ENCODE peak calls at places on chromosome 12, in four cellular contexts. One of them, this sample, is unnamed. For H3K4me1, the result is how much of the 10 kb centered on the place peaks cover.

GRCh38 chr12:103169-103981 is 36.8 kb downstream of the IQSEC3 start:
- DNase-seq in fibroblast of lung: no peak
- DNase-seq in GM23248: peak
- DNase-seq in OCI-LY7: peak
- DNase-seq in this sample: no peak

GRCh38 chr12:71888521-71888920 is 49.0 kb downstream of the TBC1D15 start:
- DNase-seq in GM23248: no peak
- DNase-seq in OCI-LY7: no peak
- DNase-seq in fibroblast of lung: no peak
- DNase-seq in this sample: no peak

GRCh38 chr12:75585309-75585708 is 73.9 kb upstream of the KRR1 start:
- DNase-seq in GM23248: peak
- DNase-seq in fibroblast of lung: peak
- DNase-seq in OCI-LY7: no peak
- DNase-seq in this sample: no peak

GRCh38 chr12:104303538-104304151 is at the start of gene EID3:
- DNase-seq in fibroblast of lung: peak
- DNase-seq in GM23248: peak
- DNase-seq in OCI-LY7: peak
- DNase-seq in this sample: peak

GRCh38 chr12:12533238-12533829 is 29.3 kb downstream of the DUSP16 start:
- DNase-seq in fibroblast of lung: peak
- DNase-seq in GM23248: no peak
- DNase-seq in OCI-LY7: no peak
- DNase-seq in this sample: no peak

GRCh38 chr12:80708535-80709328 is 1.3 kb downstream of the MYF6 start:
- DNase-seq in OCI-LY7: no peak
- DNase-seq in GM23248: no peak
- DNase-seq in fibroblast of lung: peak
- DNase-seq in this sample: no peak

GRCh38 chr12:28033538-28033915 is 61.0 kb upstream of the PTHLH start:
- DNase-seq in GM23248: peak
- DNase-seq in fibroblast of lung: peak
- DNase-seq in OCI-LY7: no peak
- DNase-seq in this sample: no peak

GRCh38 chr12:97342130-97342529 is 120.5 kb upstream of the RMST start:
- DNase-seq in fibroblast of lung: no peak
- DNase-seq in GM23248: no peak
- DNase-seq in OCI-LY7: no peak
- DNase-seq in this sample: no peak

GRCh38 chr12:114762490-114763110 is 78.6 kb upstream of the TBX3 start:
- DNase-seq in OCI-LY7: no peak
- DNase-seq in GM23248: no peak
- DNase-seq in fibroblast of lung: no peak
- DNase-seq in this sample: no peak

GRCh38 chr12:69534389-69534822 is 50.9 kb upstream of the CCT2 start:
- DNase-seq in OCI-LY7: no peak
- DNase-seq in GM23248: peak
- DNase-seq in fibroblast of lung: peak
- DNase-seq in this sample: no peak

GRCh38 chr12:24728366-24728765 is 220.5 kb downstream of the BCAT1 start:
- DNase-seq in GM23248: peak
- DNase-seq in OCI-LY7: peak
- DNase-seq in fibroblast of lung: peak
- DNase-seq in this sample: no peak

GRCh38 chr12:107405436-107405835 is 280.2 kb upstream of the PWP1 start:
- DNase-seq in OCI-LY7: no peak
- DNase-seq in fibroblast of lung: no peak
- DNase-seq in GM23248: no peak
- DNase-seq in this sample: no peak

GRCh38 chr12:67772276-67773169 is 124.0 kb downstream of the DYRK2 start:
- DNase-seq in OCI-LY7: no peak
- DNase-seq in fibroblast of lung: peak
- DNase-seq in GM23248: peak
- DNase-seq in this sample: no peak

GRCh38 chr12:101490286-101490920 is 15.3 kb downstream of the SPIC start:
- DNase-seq in GM23248: peak
- DNase-seq in OCI-LY7: peak
- DNase-seq in fibroblast of lung: no peak
- DNase-seq in this sample: no peak

GRCh38 chr12:4099276-4099675 is 174.3 kb upstream of the CCND2 start:
- DNase-seq in GM23248: no peak
- DNase-seq in fibroblast of lung: no peak
- DNase-seq in OCI-LY7: no peak
- DNase-seq in this sample: no peak

GRCh38 chr12:121697093-121697698 is 15.4 kb upstream of the TMEM120B start:
- DNase-seq in GM23248: peak
- DNase-seq in fibroblast of lung: peak
- DNase-seq in OCI-LY7: peak
- DNase-seq in this sample: no peak

GRCh38 chr12:11630046-11630706 is 19.3 kb upstream of the ETV6 start:
- DNase-seq in GM23248: peak
- DNase-seq in OCI-LY7: no peak
- DNase-seq in fibroblast of lung: peak
- DNase-seq in this sample: no peak

GRCh38 chr12:50637870-50638481 is 125.9 kb upstream of the ATF1 start:
- DNase-seq in OCI-LY7: peak
- DNase-seq in fibroblast of lung: peak
- DNase-seq in GM23248: peak
- DNase-seq in this sample: no peak

GRCh38 chr12:124592050-124592449 is 24.6 kb upstream of the NCOR2 start:
- DNase-seq in OCI-LY7: no peak
- DNase-seq in fibroblast of lung: peak
- DNase-seq in GM23248: peak
- DNase-seq in this sample: no peak

GRCh38 chr12:76586764-76587395 is 27.3 kb upstream of the OSBPL8 start:
- DNase-seq in fibroblast of lung: peak
- DNase-seq in GM23248: peak
- DNase-seq in OCI-LY7: peak
- DNase-seq in this sample: peak

GRCh38 chr12:85823436-85824179 is 12.6 kb downstream of the RASSF9 start:
- DNase-seq in GM23248: peak
- DNase-seq in OCI-LY7: no peak
- DNase-seq in fibroblast of lung: peak
- DNase-seq in this sample: no peak

GRCh38 chr12:122947352-122947792 is 18.9 kb downstream of the ABCB9 start:
- DNase-seq in GM23248: peak
- DNase-seq in OCI-LY7: no peak
- DNase-seq in fibroblast of lung: no peak
- DNase-seq in this sample: no peak

DNA sequence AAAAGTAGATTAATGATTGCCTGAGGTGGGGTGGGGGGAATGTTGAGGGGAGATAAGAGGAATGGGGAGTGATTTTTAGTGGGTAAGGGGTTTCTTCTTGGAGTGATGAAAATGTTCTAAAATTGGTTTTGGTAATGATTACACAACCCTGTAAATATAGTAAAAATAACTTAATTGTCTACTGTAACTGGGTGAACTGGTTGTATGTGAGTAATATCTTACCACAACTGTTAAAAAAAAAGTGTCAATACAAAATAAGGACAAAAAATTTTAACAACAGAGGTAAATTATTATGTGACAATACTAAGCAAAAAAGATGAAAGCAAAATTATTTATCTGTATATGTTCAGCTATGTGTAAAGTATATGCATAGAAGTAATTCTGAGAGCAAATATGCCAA is 86.3 kb upstream of the RASSF8 start:
- DNase-seq in OCI-LY7: no peak
- DNase-seq in GM23248: no peak
- DNase-seq in fibroblast of lung: no peak
- DNase-seq in this sample: no peak
- H3K4me1 ChIP-seq in OCI-LY7: under half
- H3K4me1 ChIP-seq in GM23248: under half
- H3K4me1 ChIP-seq in fibroblast of lung: under half
- H3K4me1 ChIP-seq in this sample: under half

DNA sequence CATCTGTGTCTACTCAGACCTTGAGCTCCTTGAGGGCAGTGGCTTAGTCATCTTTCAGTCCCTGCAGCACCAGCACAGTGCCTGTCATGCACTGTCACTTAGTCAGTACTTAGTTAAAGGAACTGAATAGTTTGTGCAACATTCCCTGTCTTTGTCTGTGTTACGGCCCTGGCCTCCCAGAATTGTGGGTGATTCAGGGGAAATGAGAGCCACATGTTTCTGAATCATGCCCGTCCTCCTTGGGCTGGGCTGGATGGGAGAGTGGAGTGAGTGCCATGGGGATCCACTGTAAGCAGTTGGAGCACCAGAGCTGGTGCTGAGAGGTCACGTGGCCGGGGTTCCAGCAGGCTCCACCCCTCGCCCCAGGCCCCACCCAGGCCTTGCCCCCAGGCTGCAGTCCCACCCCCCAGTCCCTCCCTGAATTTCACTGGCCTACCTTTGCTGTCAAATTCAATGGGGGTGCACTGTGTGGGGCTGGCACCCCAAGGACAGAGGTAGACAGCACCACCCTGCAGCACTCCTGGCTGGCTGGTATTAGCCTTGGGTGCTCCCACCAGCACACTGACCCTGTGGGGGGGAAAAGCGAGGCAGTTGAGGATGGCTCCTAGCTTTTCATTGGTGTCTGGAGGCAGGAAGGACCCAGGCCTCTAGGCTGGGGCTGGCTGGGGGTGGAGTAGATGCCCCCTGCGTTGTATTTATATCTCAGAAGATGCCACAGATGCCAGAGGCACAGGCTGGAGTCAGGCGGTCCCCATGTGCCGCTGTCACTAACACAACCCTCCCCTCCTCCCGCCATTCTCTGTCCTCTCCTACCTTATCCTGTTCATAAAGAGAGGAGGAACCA is 7.4 kb downstream of the ITGA5 start:
- DNase-seq in GM23248: peak
- DNase-seq in OCI-LY7: peak
- DNase-seq in fibroblast of lung: peak
- DNase-seq in this sample: peak
- H3K4me3 ChIP-seq in GM23248: no peak
- H3K4me3 ChIP-seq in OCI-LY7: no peak
- H3K4me3 ChIP-seq in fibroblast of lung: no peak
- H3K4me3 ChIP-seq in this sample: peak

GRCh38 chr12:113241191-113242017 is 20.1 kb downstream of the TPCN1 start:
- DNase-seq in OCI-LY7: no peak
- DNase-seq in GM23248: peak
- DNase-seq in fibroblast of lung: peak
- DNase-seq in this sample: no peak

GRCh38 chr12:113242560-113242959 is 21.3 kb downstream of the TPCN1 start:
- DNase-seq in GM23248: no peak
- DNase-seq in OCI-LY7: no peak
- DNase-seq in fibroblast of lung: no peak
- DNase-seq in this sample: no peak

GRCh38 chr12:113246478-113247122 is 25.3 kb downstream of the TPCN1 start:
- DNase-seq in GM23248: no peak
- DNase-seq in fibroblast of lung: peak
- DNase-seq in OCI-LY7: no peak
- DNase-seq in this sample: no peak

GRCh38 chr12:113242018-113242418 is 20.8 kb downstream of the TPCN1 start:
- DNase-seq in OCI-LY7: no peak
- DNase-seq in fibroblast of lung: peak
- DNase-seq in GM23248: peak
- DNase-seq in this sample: no peak

GRCh38 chr12:113244015-113244983 is 23.0 kb downstream of the TPCN1 start:
- DNase-seq in fibroblast of lung: no peak
- DNase-seq in GM23248: no peak
- DNase-seq in OCI-LY7: no peak
- DNase-seq in this sample: no peak
- H3K4me1 ChIP-seq in fibroblast of lung: under half
- H3K4me1 ChIP-seq in GM23248: under half
- H3K4me1 ChIP-seq in OCI-LY7: under half
- H3K4me1 ChIP-seq in this sample: under half

GRCh38 chr12:118103601-118104382 is at the start of gene VSIG10:
- DNase-seq in fibroblast of lung: peak
- DNase-seq in OCI-LY7: peak
- DNase-seq in GM23248: peak
- DNase-seq in this sample: no peak

GRCh38 chr12:118102070-118102469 is 1.7 kb downstream of the VSIG10 start:
- DNase-seq in OCI-LY7: no peak
- DNase-seq in GM23248: peak
- DNase-seq in fibroblast of lung: peak
- DNase-seq in this sample: no peak

GRCh38 chr12:118101051-118101450 is 2.8 kb downstream of the VSIG10 start:
- DNase-seq in GM23248: no peak
- DNase-seq in fibroblast of lung: no peak
- DNase-seq in OCI-LY7: no peak
- DNase-seq in this sample: no peak

GRCh38 chr12:118103231-118103600 is 595 bp downstream of the VSIG10 start:
- DNase-seq in fibroblast of lung: peak
- DNase-seq in GM23248: peak
- DNase-seq in OCI-LY7: no peak
- DNase-seq in this sample: no peak

DNA sequence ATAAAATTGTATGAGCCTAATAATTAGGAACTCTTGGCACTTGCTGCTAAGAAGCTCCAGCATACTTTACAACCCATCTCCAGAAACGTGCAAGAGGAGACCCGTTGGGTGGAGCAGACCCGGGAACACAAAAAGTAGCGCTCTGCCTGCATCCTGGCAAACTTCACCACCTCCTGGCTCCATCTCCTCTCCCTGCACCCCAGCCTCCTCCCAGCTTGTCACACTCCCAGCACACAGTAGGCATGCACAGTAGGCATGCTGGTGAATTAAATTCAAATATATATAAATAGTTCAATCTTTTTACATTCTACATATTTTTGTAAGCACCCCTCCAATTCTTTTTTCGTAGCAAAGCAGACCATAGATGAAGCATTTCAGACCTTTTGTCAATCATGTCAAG is 1.2 kb downstream of the VSIG10 start:
- DNase-seq in GM23248: no peak
- DNase-seq in OCI-LY7: no peak
- DNase-seq in fibroblast of lung: no peak
- DNase-seq in this sample: no peak
- H3K4me3 ChIP-seq in GM23248: peak
- H3K4me3 ChIP-seq in OCI-LY7: no peak
- H3K4me3 ChIP-seq in fibroblast of lung: peak
- H3K4me3 ChIP-seq in this sample: no peak

This sample was measured in CD8-positive, alpha-beta T cell.